ENCODE peak calls at places on chromosomes 7 and 10, in eight cellular contexts. S is uterus, M is cardiac muscle cell, B is brain microvascular endothelial cell, H is hepatocyte, F is left ventricle myocardium inferior, A is mammary epithelial cell, C is fibroblast of pulmonary artery. D is an unnamed sample.
A peak's percentile ranks its signal among the peaks of the same experiment; 100 is the strongest.

GRCh38 chr10:12181065-12181775 is 14.5 kb downstream of the NUDT5 start:
- DNase-seq in S (no peak), M (peak; percentile 53), B (peak; percentile 40), H (no peak), F (no peak), A (no peak), C (no peak), D (no peak)

GRCh38 chr7:146892151-146892550 is 775.5 kb downstream of the CNTNAP2 start:
- DNase-seq in S (no peak), M (peak; percentile 0), B (peak; percentile 1), H (no peak), F (no peak), A (no peak), C (no peak), D (no peak)

GRCh38 chr10:105682911-105683310 is 1041.8 kb downstream of the SORCS3 start:
- DNase-seq in S (no peak), M (no peak), B (no peak), H (no peak), F (no peak), A (no peak), C (no peak), D (no peak)

GRCh38 chr7:145732521-145732920 is 384.1 kb upstream of the CNTNAP2 start:
- DNase-seq in S (no peak), M (no peak), B (no peak), H (no peak), F (no peak), A (no peak), C (no peak), D (no peak)

GRCh38 chr7:74312418-74313021 is 23.3 kb downstream of the CLIP2 start:
- DNase-seq in S (no peak), M (no peak), B (no peak), H (no peak), F (no peak), A (peak; percentile 96), C (no peak), D (no peak)

GRCh38 chr7:150428671-150429451 is 21.6 kb upstream of the GIMAP8 start:
- DNase-seq in S (peak; percentile 44), M (peak; percentile 64), B (peak; percentile 68), H (no peak), F (no peak), A (peak; percentile 82), C (peak; percentile 76), D (no peak)

GRCh38 chr7:120856621-120857352 is 1.2 kb downstream of the TSPAN12 start:
- DNase-seq in S (peak; percentile 31), M (peak; percentile 15), B (peak; percentile 24), H (peak; percentile 63), F (peak; percentile 38), A (peak; percentile 2), C (peak; percentile 11), D (no peak)

GRCh38 chr10:68105820-68106219 is 3.5 kb upstream of the MYPN start:
- DNase-seq in S (no peak), M (peak; percentile 18), B (peak; percentile 60), H (no peak), F (no peak), A (peak; percentile 75), C (peak; percentile 25), D (no peak)

GRCh38 chr7:28587211-28587610 is 174.9 kb downstream of the CREB5 start:
- DNase-seq in S (no peak), M (no peak), B (no peak), H (peak; percentile 19), F (no peak), A (peak; percentile 86), C (no peak), D (no peak)

GRCh38 chr10:114821915-114822770 is 563 bp downstream of the FHIP2A start:
- DNase-seq in S (peak; percentile 27), M (peak; percentile 62), B (peak; percentile 25), H (peak; percentile 32), F (peak; percentile 18), A (peak; percentile 43), C (peak; percentile 41), D (no peak)
- TF ChIP-seq CTCF in S (no peak), M (no peak), B (no peak), H (no peak), F (peak; percentile 12), A (no peak), C (no peak), D (no peak)

DNA sequence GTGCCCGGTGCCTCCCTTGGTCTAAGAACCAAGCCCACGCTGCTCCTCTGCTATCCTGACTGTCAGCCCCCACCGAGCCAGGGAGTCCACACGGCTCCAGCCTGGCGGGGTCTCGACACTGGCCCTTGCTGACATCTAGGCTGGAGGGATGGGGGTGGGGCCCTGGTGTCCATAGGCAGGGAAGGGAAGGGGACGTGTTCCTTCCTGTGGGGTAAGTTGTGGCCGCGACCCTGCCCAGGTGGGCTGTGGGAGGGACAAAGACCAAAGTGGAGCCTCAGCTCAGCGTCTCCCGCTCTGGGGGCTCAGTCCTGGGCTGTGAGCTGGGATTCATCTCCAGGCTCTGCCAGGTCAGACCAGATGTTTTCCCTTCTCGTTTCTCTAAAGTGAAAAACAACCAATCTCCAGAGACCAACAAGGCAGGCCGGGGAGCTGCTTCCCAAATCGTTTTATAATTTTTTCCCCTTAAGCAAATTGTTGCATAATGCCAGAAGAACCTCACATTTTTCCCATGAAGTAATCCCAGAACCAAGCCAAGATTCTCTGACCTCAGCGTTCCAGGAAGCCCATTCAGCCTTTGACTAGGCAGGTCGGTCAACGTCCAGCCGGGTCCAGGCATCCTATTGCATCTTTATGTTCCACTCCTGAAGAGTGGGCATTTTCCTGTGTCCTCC is 101.2 kb downstream of the RGS10 start:
- DNase-seq in S (peak; percentile 69), M (peak; percentile 95), B (peak; percentile 31), H (no peak), F (peak; percentile 54), A (peak; percentile 26), C (peak; percentile 95), D (no peak)
- H3K4me3 ChIP-seq in S (no peak overlapping the region), M (no peak overlapping the region), B (no peak overlapping the region), H (no peak overlapping the region), F (no peak overlapping the region), A (no peak overlapping the region), C (no peak overlapping the region), D (no peak overlapping the region)

DNA sequence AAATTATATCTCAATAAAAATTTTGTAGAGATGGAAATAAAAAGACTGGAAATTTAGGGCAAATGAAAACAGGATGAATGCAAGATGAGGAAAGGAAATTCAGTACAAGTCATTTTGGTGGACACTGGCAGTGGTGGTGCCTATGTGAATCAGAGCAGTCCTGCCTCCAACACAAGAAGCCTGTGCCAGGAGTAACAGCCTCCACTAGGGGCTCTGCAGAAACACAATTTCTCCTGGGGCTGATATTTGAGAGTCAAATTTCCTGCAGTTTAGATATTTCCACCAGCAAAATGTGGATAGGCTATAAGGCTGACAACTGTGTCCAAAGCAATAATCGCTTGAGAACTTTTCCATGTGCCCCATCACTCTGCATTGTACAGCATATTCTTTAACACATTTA is 4.7 kb upstream of the PLXDC2 start:
- DNase-seq in S (peak; percentile 51), M (peak; percentile 70), B (peak; percentile 41), H (peak; percentile 44), F (no peak), A (peak; percentile 35), C (peak; percentile 50), D (no peak)
- TF ChIP-seq CTCF in S (peak; percentile 43), M (peak; percentile 85), B (peak; percentile 88), H (peak; percentile 44), F (peak; percentile 64), A (peak; percentile 48), C (peak; percentile 70), D (peak; percentile 78)

GRCh38 chr10:117609095-117609821 is 66.7 kb downstream of the EMX2 start:
- DNase-seq in S (peak; percentile 69), M (peak; percentile 25), B (peak; percentile 78), H (peak; percentile 48), F (peak; percentile 21), A (peak; percentile 70), C (peak; percentile 14), D (peak; percentile 60)
- H3K4me3 ChIP-seq in S (no peak overlapping the region), M (no peak overlapping the region), B (no peak overlapping the region), H (no peak overlapping the region), F (no peak overlapping the region), A (no peak overlapping the region), C (no peak overlapping the region), D (no peak overlapping the region)

GRCh38 chr10:101217450-101218281 is 11.6 kb downstream of the LBX1 start:
- DNase-seq in S (no peak), M (peak; percentile 50), B (no peak), H (peak; percentile 76), F (no peak), A (no peak), C (peak; percentile 45), D (no peak)
- TF ChIP-seq CTCF in S (no peak), M (peak; percentile 43), B (peak; percentile 50), H (peak; percentile 52), F (peak; percentile 21), A (peak; percentile 24), C (peak; percentile 37), D (peak; percentile 49)

DNA sequence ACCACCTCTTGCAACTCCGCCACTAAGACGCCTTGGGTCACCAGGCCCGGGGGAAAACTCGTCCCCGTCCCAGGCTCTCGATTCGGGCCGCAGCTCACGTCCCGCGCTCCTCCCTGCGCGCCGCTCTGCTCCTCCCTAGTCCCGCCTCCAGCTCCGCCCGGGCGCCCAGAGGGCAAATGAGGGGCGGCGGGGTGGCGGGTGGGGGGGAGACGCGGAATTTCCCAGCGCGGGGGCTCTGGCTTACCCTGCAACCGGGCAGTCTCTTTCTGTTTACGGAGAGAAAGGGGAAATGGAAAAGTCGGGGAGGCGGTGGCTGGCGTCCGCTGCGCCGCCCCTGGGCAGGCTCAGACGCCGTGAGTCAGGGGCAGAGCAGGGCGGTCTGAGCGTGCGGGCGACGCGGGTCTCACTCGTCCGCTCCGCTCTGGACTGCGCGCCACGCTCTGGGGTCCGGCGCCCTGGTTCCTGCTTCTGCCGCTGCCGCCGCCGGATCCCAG is at the start of gene MAP3K8:
- DNase-seq in S (peak; percentile 88), M (peak; percentile 94), B (peak; percentile 72), H (peak; percentile 93), F (peak; percentile 93), A (peak; percentile 82), C (peak; percentile 91), D (no peak)
- H3K4me3 ChIP-seq in S (peak within 1 kb of the TSS; percentile 68), M (peak within 1 kb of the TSS; percentile 59), B (peak within 1 kb of the TSS; percentile 72), H (peak within 1 kb of the TSS; percentile 81), F (peak within 1 kb of the TSS; percentile 91), A (peak within 1 kb of the TSS; percentile 84), C (peak within 1 kb of the TSS; percentile 91), D (peak within 1 kb of the TSS; percentile 89)

GRCh38 chr7:47852330-47853245 is 95.7 kb downstream of the PKD1L1 start:
- DNase-seq in S (no peak), M (no peak), B (no peak), H (no peak), F (no peak), A (no peak), C (peak; percentile 3), D (no peak)
- TF ChIP-seq CTCF in S (no peak), M (peak; percentile 28), B (peak; percentile 54), H (no peak), F (peak; percentile 34), A (peak; percentile 20), C (peak; percentile 13), D (peak; percentile 43)